ENCODE peak calls at places on chromosomes 2 and 18, in ten cellular contexts. One of them, this sample, is unnamed.
A peak's percentile ranks its signal among the peaks of the same experiment; 100 is the strongest.

GRCh38 chr2:182426082-182426914 is 538 bp downstream of the PDE1A start:
- DNase-seq in pancreas: no peak
- DNase-seq in AG04450: no peak
- DNase-seq in WERI-Rb-1: no peak
- DNase-seq in lung: no peak
- DNase-seq in heart left ventricle: no peak
- DNase-seq in right atrium auricular region: no peak
- DNase-seq in PC-3: no peak
- DNase-seq in sigmoid colon: no peak
- DNase-seq in right lobe of liver: no peak
- DNase-seq in this sample: no peak

GRCh38 chr2:174341995-174342571 is 7.3 kb downstream of the SP9 start:
- DNase-seq in sigmoid colon: no peak
- DNase-seq in WERI-Rb-1: no peak
- DNase-seq in AG04450: no peak
- DNase-seq in lung: no peak
- DNase-seq in PC-3: no peak
- DNase-seq in right atrium auricular region: no peak
- DNase-seq in right lobe of liver: no peak
- DNase-seq in heart left ventricle: no peak
- DNase-seq in pancreas: no peak
- DNase-seq in this sample: no peak

GRCh38 chr2:105739944-105740734 is 4.6 kb upstream of the NCK2 start:
- DNase-seq in pancreas: no peak
- DNase-seq in AG04450: no peak
- DNase-seq in WERI-Rb-1: no peak
- DNase-seq in sigmoid colon: no peak
- DNase-seq in heart left ventricle: no peak
- DNase-seq in PC-3: no peak
- DNase-seq in right atrium auricular region: no peak
- DNase-seq in lung: no peak
- DNase-seq in right lobe of liver: no peak
- DNase-seq in this sample: no peak

GRCh38 chr2:182506606-182507005 is 79.8 kb upstream of the PDE1A start:
- DNase-seq in pancreas: no peak
- DNase-seq in PC-3: no peak
- DNase-seq in WERI-Rb-1: no peak
- DNase-seq in AG04450: no peak
- DNase-seq in right atrium auricular region: no peak
- DNase-seq in heart left ventricle: no peak
- DNase-seq in sigmoid colon: no peak
- DNase-seq in lung: no peak
- DNase-seq in right lobe of liver: no peak
- DNase-seq in this sample: no peak

GRCh38 chr2:170848587-170848986 is 31.9 kb downstream of the GAD1 start:
- DNase-seq in WERI-Rb-1: no peak
- DNase-seq in pancreas: no peak
- DNase-seq in right lobe of liver: no peak
- DNase-seq in sigmoid colon: no peak
- DNase-seq in PC-3: peak; percentile 44
- DNase-seq in heart left ventricle: no peak
- DNase-seq in AG04450: no peak
- DNase-seq in right atrium auricular region: no peak
- DNase-seq in lung: no peak
- DNase-seq in this sample: no peak

GRCh38 chr2:120247851-120248250 is 4.8 kb upstream of the RALB start:
- DNase-seq in lung: no peak
- DNase-seq in sigmoid colon: peak; percentile 50
- DNase-seq in pancreas: no peak
- DNase-seq in WERI-Rb-1: no peak
- DNase-seq in AG04450: no peak
- DNase-seq in right lobe of liver: no peak
- DNase-seq in PC-3: no peak
- DNase-seq in heart left ventricle: no peak
- DNase-seq in right atrium auricular region: no peak
- DNase-seq in this sample: no peak

GRCh38 chr2:88690591-88691338 is 708 bp upstream of the RPIA start:
- DNase-seq in WERI-Rb-1: peak; percentile 34
- DNase-seq in heart left ventricle: no peak
- DNase-seq in sigmoid colon: no peak
- DNase-seq in right lobe of liver: peak; percentile 55
- DNase-seq in AG04450: no peak
- DNase-seq in right atrium auricular region: no peak
- DNase-seq in pancreas: peak; percentile 69
- DNase-seq in PC-3: peak; percentile 55
- DNase-seq in lung: no peak
- DNase-seq in this sample: peak; percentile 25

GRCh38 chr2:189347540-189347939 is 93.7 kb upstream of the WDR75 start:
- DNase-seq in right lobe of liver: peak; percentile 46
- DNase-seq in lung: no peak
- DNase-seq in heart left ventricle: peak; percentile 20
- DNase-seq in WERI-Rb-1: peak; percentile 11
- DNase-seq in sigmoid colon: no peak
- DNase-seq in right atrium auricular region: peak; percentile 71
- DNase-seq in pancreas: no peak
- DNase-seq in AG04450: peak; percentile 88
- DNase-seq in PC-3: peak; percentile 94
- DNase-seq in this sample: no peak

GRCh38 chr2:232781765-232782164 is 5.4 kb upstream of the KCNJ13 start:
- DNase-seq in WERI-Rb-1: no peak
- DNase-seq in heart left ventricle: no peak
- DNase-seq in pancreas: no peak
- DNase-seq in right atrium auricular region: no peak
- DNase-seq in PC-3: peak; percentile 45
- DNase-seq in AG04450: peak; percentile 26
- DNase-seq in sigmoid colon: no peak
- DNase-seq in lung: no peak
- DNase-seq in right lobe of liver: no peak
- DNase-seq in this sample: no peak

GRCh38 chr18:36850527-36851201 is 21.7 kb downstream of the KIAA1328 start:
- DNase-seq in heart left ventricle: no peak
- DNase-seq in right atrium auricular region: no peak
- DNase-seq in WERI-Rb-1: no peak
- DNase-seq in lung: no peak
- DNase-seq in pancreas: no peak
- DNase-seq in sigmoid colon: no peak
- DNase-seq in PC-3: peak; percentile 64
- DNase-seq in right lobe of liver: no peak
- DNase-seq in AG04450: peak; percentile 63
- DNase-seq in this sample: no peak

GRCh38 chr18:57748770-57749603 is 54.1 kb downstream of the ATP8B1 start:
- DNase-seq in WERI-Rb-1: no peak
- DNase-seq in right lobe of liver: no peak
- DNase-seq in heart left ventricle: no peak
- DNase-seq in AG04450: no peak
- DNase-seq in right atrium auricular region: no peak
- DNase-seq in lung: no peak
- DNase-seq in pancreas: no peak
- DNase-seq in PC-3: peak; percentile 76
- DNase-seq in sigmoid colon: no peak
- DNase-seq in this sample: no peak

GRCh38 chr2:133975676-133976428 is 278.0 kb upstream of the MGAT5 start:
- DNase-seq in WERI-Rb-1: no peak
- DNase-seq in heart left ventricle: no peak
- DNase-seq in PC-3: no peak
- DNase-seq in sigmoid colon: no peak
- DNase-seq in right lobe of liver: no peak
- DNase-seq in right atrium auricular region: no peak
- DNase-seq in lung: no peak
- DNase-seq in pancreas: no peak
- DNase-seq in AG04450: no peak
- DNase-seq in this sample: no peak

GRCh38 chr2:133972786-133973185 is 281.1 kb upstream of the MGAT5 start:
- DNase-seq in lung: no peak
- DNase-seq in WERI-Rb-1: no peak
- DNase-seq in right atrium auricular region: no peak
- DNase-seq in AG04450: peak; percentile 11
- DNase-seq in right lobe of liver: no peak
- DNase-seq in pancreas: no peak
- DNase-seq in heart left ventricle: no peak
- DNase-seq in sigmoid colon: no peak
- DNase-seq in PC-3: no peak
- DNase-seq in this sample: no peak

GRCh38 chr2:133970641-133971040 is 283.2 kb upstream of the MGAT5 start:
- DNase-seq in PC-3: no peak
- DNase-seq in AG04450: no peak
- DNase-seq in lung: no peak
- DNase-seq in right lobe of liver: no peak
- DNase-seq in right atrium auricular region: no peak
- DNase-seq in WERI-Rb-1: no peak
- DNase-seq in sigmoid colon: no peak
- DNase-seq in pancreas: no peak
- DNase-seq in heart left ventricle: no peak
- DNase-seq in this sample: no peak

GRCh38 chr2:133975135-133975534 is 278.7 kb upstream of the MGAT5 start:
- DNase-seq in right atrium auricular region: no peak
- DNase-seq in heart left ventricle: no peak
- DNase-seq in WERI-Rb-1: no peak
- DNase-seq in sigmoid colon: no peak
- DNase-seq in AG04450: no peak
- DNase-seq in lung: no peak
- DNase-seq in right lobe of liver: no peak
- DNase-seq in PC-3: no peak
- DNase-seq in pancreas: no peak
- DNase-seq in this sample: no peak

DNA sequence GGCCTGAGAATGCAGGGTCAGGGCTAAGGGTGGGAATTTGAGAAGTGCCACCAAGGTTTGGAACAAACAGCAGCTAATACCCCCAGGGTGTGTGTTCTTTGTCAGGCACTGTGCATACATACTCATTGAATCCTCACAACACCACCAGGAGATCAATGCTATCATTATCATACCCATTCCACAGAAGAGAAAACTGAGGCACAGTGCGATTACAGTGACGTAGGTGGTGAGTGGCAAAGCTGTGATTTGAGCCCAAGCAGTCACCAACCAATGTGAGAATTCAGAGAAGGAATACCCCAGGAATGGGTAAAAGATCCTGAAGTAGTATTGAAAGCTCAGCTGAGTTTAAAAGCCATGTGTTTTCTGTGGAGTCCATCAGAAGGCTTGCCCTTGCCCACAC is 281.6 kb upstream of the MGAT5 start:
- DNase-seq in right lobe of liver: no peak
- DNase-seq in heart left ventricle: no peak
- DNase-seq in sigmoid colon: no peak
- DNase-seq in WERI-Rb-1: no peak
- DNase-seq in AG04450: no peak
- DNase-seq in right atrium auricular region: no peak
- DNase-seq in PC-3: no peak
- DNase-seq in pancreas: no peak
- DNase-seq in lung: no peak
- DNase-seq in this sample: no peak
- TF ChIP-seq CTCF in right lobe of liver: no peak
- TF ChIP-seq CTCF in heart left ventricle: no peak
- TF ChIP-seq CTCF in sigmoid colon: no peak
- TF ChIP-seq CTCF in WERI-Rb-1: no peak
- TF ChIP-seq CTCF in AG04450: no peak
- TF ChIP-seq CTCF in right atrium auricular region: no peak
- TF ChIP-seq CTCF in PC-3: no peak
- TF ChIP-seq CTCF in pancreas: no peak
- TF ChIP-seq CTCF in lung: no peak
- TF ChIP-seq CTCF in this sample: no peak

GRCh38 chr18:35710581-35710980 is 129.0 kb downstream of the GALNT1 start:
- DNase-seq in sigmoid colon: no peak
- DNase-seq in pancreas: no peak
- DNase-seq in WERI-Rb-1: no peak
- DNase-seq in heart left ventricle: no peak
- DNase-seq in AG04450: no peak
- DNase-seq in right lobe of liver: no peak
- DNase-seq in PC-3: no peak
- DNase-seq in lung: no peak
- DNase-seq in right atrium auricular region: no peak
- DNase-seq in this sample: no peak
- H3K4me3 ChIP-seq in sigmoid colon: no peak overlapping the region
- H3K4me3 ChIP-seq in pancreas: no peak overlapping the region
- H3K4me3 ChIP-seq in WERI-Rb-1: no peak overlapping the region
- H3K4me3 ChIP-seq in heart left ventricle: no peak overlapping the region
- H3K4me3 ChIP-seq in AG04450: no peak overlapping the region
- H3K4me3 ChIP-seq in right lobe of liver: no peak overlapping the region
- H3K4me3 ChIP-seq in PC-3: no peak overlapping the region
- H3K4me3 ChIP-seq in lung: no peak overlapping the region
- H3K4me3 ChIP-seq in right atrium auricular region: no peak overlapping the region
- H3K4me3 ChIP-seq in this sample: no peak overlapping the region

DNA sequence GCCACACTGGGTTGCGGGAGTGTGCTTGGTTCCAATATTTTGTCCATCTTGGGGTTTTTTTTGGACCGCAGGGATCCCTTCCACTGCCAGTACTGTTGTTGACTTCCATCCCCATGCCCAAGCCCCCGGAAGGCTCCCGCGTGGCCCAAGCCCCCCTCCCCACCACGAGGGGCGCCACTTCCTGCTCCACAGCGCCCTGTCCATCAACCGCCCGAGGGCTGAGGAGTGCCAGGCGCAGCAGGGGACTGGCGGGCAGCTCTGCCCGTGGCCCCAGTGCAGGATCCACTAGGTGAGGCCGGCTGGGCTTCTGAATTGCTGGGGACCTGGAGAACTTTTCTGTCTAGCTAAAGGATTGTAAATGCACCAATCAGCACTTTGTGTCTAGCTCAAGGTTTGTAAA is 281.4 kb upstream of the CHAC2 start:
- DNase-seq in pancreas: no peak
- DNase-seq in heart left ventricle: no peak
- DNase-seq in right atrium auricular region: no peak
- DNase-seq in AG04450: no peak
- DNase-seq in right lobe of liver: no peak
- DNase-seq in WERI-Rb-1: no peak
- DNase-seq in sigmoid colon: no peak
- DNase-seq in lung: no peak
- DNase-seq in PC-3: no peak
- DNase-seq in this sample: no peak
- H3K27ac ChIP-seq in pancreas: no peak overlapping the region
- H3K27ac ChIP-seq in heart left ventricle: no peak overlapping the region
- H3K27ac ChIP-seq in right atrium auricular region: no peak overlapping the region
- H3K27ac ChIP-seq in AG04450: no peak overlapping the region
- H3K27ac ChIP-seq in right lobe of liver: no peak overlapping the region
- H3K27ac ChIP-seq in WERI-Rb-1: no peak overlapping the region
- H3K27ac ChIP-seq in sigmoid colon: no peak overlapping the region
- H3K27ac ChIP-seq in lung: no peak overlapping the region
- H3K27ac ChIP-seq in PC-3: no peak overlapping the region
- H3K27ac ChIP-seq in this sample: no peak overlapping the region

DNA sequence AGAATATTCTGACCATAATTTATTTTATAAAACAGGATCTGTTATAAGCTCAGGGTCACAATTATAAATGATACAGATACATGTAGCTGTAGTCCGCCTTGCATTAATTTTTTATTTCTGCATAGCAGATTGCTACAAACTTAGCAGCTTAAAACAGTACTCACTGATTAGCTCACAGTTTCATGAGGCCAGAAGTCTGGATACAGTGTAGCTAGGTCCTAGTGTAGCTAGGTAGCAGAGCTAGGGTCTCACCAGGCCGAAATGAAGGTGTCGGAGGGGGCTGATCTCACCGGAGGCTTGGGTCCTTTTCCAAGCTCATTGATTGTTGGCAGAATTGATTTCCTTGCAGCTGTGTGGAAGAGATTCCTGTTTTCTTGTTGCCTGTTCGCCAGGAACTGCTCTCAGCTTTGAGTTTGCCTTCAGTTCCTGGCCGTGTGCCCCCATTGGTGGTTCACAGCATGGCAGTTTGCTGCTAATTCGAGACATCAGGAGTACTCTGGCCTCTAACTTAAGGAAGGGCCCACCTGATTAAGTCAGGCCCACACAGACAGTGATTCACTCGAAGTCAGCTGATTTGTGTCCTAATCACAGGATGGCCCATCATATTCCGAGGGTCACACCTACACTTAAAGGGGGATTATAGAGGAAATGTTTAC is 18.4 kb downstream of the NAPG start:
- DNase-seq in PC-3: no peak
- DNase-seq in right atrium auricular region: no peak
- DNase-seq in sigmoid colon: no peak
- DNase-seq in pancreas: no peak
- DNase-seq in right lobe of liver: no peak
- DNase-seq in AG04450: no peak
- DNase-seq in WERI-Rb-1: no peak
- DNase-seq in heart left ventricle: no peak
- DNase-seq in lung: no peak
- DNase-seq in this sample: no peak
- TF ChIP-seq CTCF in PC-3: no peak
- TF ChIP-seq CTCF in right atrium auricular region: no peak
- TF ChIP-seq CTCF in sigmoid colon: no peak
- TF ChIP-seq CTCF in pancreas: no peak
- TF ChIP-seq CTCF in right lobe of liver: no peak
- TF ChIP-seq CTCF in AG04450: no peak
- TF ChIP-seq CTCF in WERI-Rb-1: no peak
- TF ChIP-seq CTCF in heart left ventricle: no peak
- TF ChIP-seq CTCF in lung: no peak
- TF ChIP-seq CTCF in this sample: peak; percentile 40